ENCODE peak calls at places on chromosomes 4 and X, in four cellular contexts. O, D, G and X are unnamed samples.

GRCh38 chr4:78171482-78171881 is 114.4 kb downstream of the FRAS1 start:
- DNase-seq in O (peak; percentile 6), G (no peak), D (no peak), X (no peak)

GRCh38 chr4:166318810-166319525 is 445.9 kb downstream of the TLL1 start:
- DNase-seq in O (no peak), G (no peak), D (no peak), X (peak; percentile 0)

GRCh38 chrX:153477901-153478300 is 7.5 kb upstream of the HAUS7 start:
- DNase-seq in O (no peak), D (no peak), G (no peak), X (no peak)

GRCh38 chr4:119016636-119017035 is 119.0 kb upstream of the MYOZ2 start:
- DNase-seq in G (no peak), D (no peak), O (no peak), X (peak; percentile 93)

GRCh38 chr4:56990109-56990508 is 11.4 kb downstream of the POLR2B start:
- DNase-seq in D (no peak), G (no peak), O (no peak), X (peak; percentile 79)

GRCh38 chrX:111914398-111915092 is 38.6 kb downstream of the TRPC5OS start:
- DNase-seq in D (no peak), G (no peak), O (no peak), X (peak; percentile 55)

GRCh38 chr4:29578329-29578728 is 1141.8 kb upstream of the PCDH7 start:
- DNase-seq in G (no peak), D (no peak), O (no peak), X (no peak)

GRCh38 chr4:171532968-171533367 is 280.2 kb upstream of the GALNTL6 start:
- DNase-seq in D (no peak), O (no peak), G (no peak), X (no peak)

GRCh38 chr4:159504634-159505033 is 401.8 kb downstream of the RAPGEF2 start:
- DNase-seq in D (peak; percentile 83), O (no peak), G (no peak), X (no peak)

GRCh38 chr4:54767376-54767775 is 109.6 kb downstream of the KIT start:
- DNase-seq in D (no peak), O (no peak), G (no peak), X (no peak)

GRCh38 chrX:1140236-1140681 is 72.2 kb downstream of the CRLF2 start:
- DNase-seq in D (no peak), G (no peak), O (no peak), X (no peak)

GRCh38 chrX:8879750-8880149 is 78.6 kb upstream of the FAM9A start:
- DNase-seq in O (peak; percentile 35), D (peak; percentile 9), G (no peak), X (peak; percentile 3)

GRCh38 chr4:80495847-80496246 is 160.3 kb downstream of the CFAP299 start:
- DNase-seq in O (no peak), D (no peak), G (no peak), X (no peak)

GRCh38 chr4:27836505-27836904 is 975.9 kb downstream of the STIM2 start:
- DNase-seq in D (no peak), G (no peak), O (no peak), X (peak; percentile 27)

GRCh38 chrX:13153796-13154195 is 109.4 kb upstream of the FAM9C start:
- DNase-seq in G (no peak), O (no peak), D (no peak), X (peak; percentile 19)

GRCh38 chr4:139917896-139918295 is 236.1 kb downstream of the MAML3 start:
- DNase-seq in D (no peak), O (no peak), G (no peak), X (no peak)

GRCh38 chrX:11913001-11913400 is 155.0 kb downstream of the MSL3 start:
- DNase-seq in O (no peak), G (no peak), D (no peak), X (no peak)

GRCh38 chr4:1895489-1895888 is 24.3 kb downstream of the NSD2 start:
- DNase-seq in G (no peak), D (no peak), O (no peak), X (no peak)

GRCh38 chr4:123438031-123438430 is 41.4 kb downstream of the SPRY1 start:
- DNase-seq in O (no peak), D (no peak), G (no peak), X (no peak)

GRCh38 chrX:119069762-119070161 is 3.0 kb upstream of the CT47C1 start:
- DNase-seq in O (no peak), D (no peak), G (no peak), X (no peak)

GRCh38 chr4:20544645-20545044 is 155.6 kb upstream of the PACRGL start:
- DNase-seq in O (peak; percentile 13), G (no peak), D (peak; percentile 74), X (peak; percentile 71)

GRCh38 chrX:25084446-25084845 is 68.7 kb upstream of the ARX start:
- DNase-seq in G (no peak), D (no peak), O (no peak), X (no peak)

GRCh38 chr4:93334003-93334402 is 494.6 kb upstream of the ATOH1 start:
- DNase-seq in O (no peak), D (no peak), G (peak; percentile 45), X (peak; percentile 43)

GRCh38 chrX:31114858-31115257 is 43.0 kb upstream of the FTHL17 start:
- DNase-seq in O (no peak), G (no peak), D (no peak), X (no peak)

GRCh38 chrX:31112226-31112999 is 40.6 kb upstream of the FTHL17 start:
- DNase-seq in D (no peak), O (no peak), G (no peak), X (no peak)

DNA sequence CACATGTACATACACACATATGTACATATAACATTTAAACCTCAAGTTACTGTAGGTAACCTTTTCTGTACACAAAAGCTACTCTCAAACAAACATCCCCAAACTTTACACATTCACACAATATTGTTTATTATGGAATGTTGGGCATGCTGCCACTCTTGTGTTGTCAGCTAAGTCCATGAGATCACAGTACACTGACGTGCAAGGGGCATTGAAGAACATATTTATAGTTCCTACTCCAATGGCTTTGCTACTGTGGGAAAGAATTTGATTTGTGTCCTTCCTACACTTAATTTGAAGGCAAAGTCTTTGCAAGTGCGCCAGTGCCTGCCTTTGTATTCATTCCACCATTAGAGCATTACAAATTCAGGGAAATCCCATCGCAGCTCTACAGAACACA is 45.4 kb upstream of the FTHL17 start:
- DNase-seq in G (no peak), O (no peak), D (no peak), X (peak; percentile 1)
- H3K4me1 ChIP-seq in G (no peaks in the 10 kb centered on the region), O (no peaks in the 10 kb centered on the region), D (no peaks in the 10 kb centered on the region), X (no peaks in the 10 kb centered on the region)

GRCh38 chr4:81965911-81966310 is 407.9 kb downstream of the HNRNPD start:
- DNase-seq in D (no peak), G (no peak), O (no peak), X (no peak)
- TF ChIP-seq FOS in D (no peak), G (no peak), O (no peak), X (no peak)

GRCh38 chrX:71543316-71543715 is 10.4 kb downstream of the OGT start:
- DNase-seq in O (no peak), D (peak; percentile 80), G (no peak), X (peak; percentile 83)

GRCh38 chrX:71542825-71543224 is 9.9 kb downstream of the OGT start:
- DNase-seq in O (no peak), G (no peak), D (no peak), X (no peak)

GRCh38 chrX:71542411-71542810 is 9.5 kb downstream of the OGT start:
- DNase-seq in G (no peak), O (no peak), D (peak; percentile 30), X (peak; percentile 77)

GRCh38 chrX:71541546-71542022 is 8.7 kb downstream of the OGT start:
- DNase-seq in O (no peak), D (peak; percentile 67), G (no peak), X (peak; percentile 75)

DNA sequence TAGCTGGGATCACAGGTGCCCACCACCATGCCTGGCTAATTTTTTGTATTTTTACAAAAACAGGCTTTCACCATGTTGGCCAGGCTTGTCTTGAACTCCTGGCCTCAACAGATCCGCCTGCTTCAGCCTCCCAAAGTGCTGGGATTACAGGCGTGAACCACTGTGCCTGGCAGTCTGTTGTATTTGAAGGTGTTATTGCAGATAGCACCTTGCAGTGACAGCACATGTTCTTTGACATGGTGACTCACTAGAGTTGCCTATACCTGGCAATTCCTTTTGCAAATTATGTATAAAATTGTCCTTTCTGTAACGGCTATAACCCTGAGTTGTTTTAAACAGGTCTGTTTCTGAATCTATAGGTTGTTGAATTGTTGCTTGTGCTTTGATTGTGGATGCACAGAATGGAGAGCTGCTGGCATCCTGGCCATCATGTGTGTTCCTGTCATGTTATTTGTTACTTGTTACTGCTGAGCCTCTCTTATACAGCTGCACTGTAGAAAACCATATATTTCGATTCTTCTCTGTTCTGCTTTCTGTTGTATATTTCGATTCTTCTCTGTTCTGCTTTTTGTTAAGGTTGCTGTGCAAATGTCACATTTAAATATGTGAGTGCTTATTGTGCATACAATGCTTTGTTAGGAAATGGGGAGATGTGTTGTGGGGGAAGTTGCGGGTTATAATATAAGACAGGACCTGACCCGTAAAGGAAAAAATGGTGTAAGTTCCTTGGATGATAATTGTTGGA is 8.1 kb downstream of the OGT start:
- DNase-seq in D (no peak), O (no peak), G (no peak), X (no peak)
- H3K4me1 ChIP-seq in D (peaks cover 39% of the 10 kb centered on the region), O (peaks cover 3% of the 10 kb centered on the region), G (peaks cover 5% of the 10 kb centered on the region), X (peaks cover 2% of the 10 kb centered on the region)

DNA sequence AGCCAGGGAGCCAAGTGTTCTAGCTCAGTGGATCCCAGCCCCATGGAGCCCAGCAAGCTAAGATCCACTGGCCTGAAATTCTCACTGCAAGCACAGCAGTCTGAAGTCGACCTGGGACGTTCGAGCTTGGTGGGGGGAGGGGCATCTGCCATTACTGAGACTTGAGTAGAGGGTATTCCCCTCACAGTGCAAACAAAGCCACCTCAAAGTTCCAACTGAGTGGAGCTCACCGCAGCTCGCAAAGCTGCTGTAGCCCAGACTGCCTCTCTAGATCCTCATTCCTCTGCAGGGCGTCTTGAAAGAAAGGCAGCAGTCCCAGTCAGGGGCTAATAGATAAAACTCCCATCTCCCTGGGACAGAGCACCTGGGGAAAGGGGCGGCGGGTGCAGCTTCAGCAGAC is 226.3 kb downstream of the ZIC3 start:
- DNase-seq in G (no peak), D (no peak), O (no peak), X (no peak)
- TF ChIP-seq FOS in G (no peak), D (no peak), O (no peak), X (no peak)

GRCh38 chr4:39422247-39422646 is 15.5 kb downstream of the KLB start:
- DNase-seq in O (no peak), G (no peak), D (no peak), X (no peak)
- H3K4me1 ChIP-seq in O (no peaks in the 10 kb centered on the region), G (no peaks in the 10 kb centered on the region), D (no peaks in the 10 kb centered on the region), X (no peaks in the 10 kb centered on the region)

DNA sequence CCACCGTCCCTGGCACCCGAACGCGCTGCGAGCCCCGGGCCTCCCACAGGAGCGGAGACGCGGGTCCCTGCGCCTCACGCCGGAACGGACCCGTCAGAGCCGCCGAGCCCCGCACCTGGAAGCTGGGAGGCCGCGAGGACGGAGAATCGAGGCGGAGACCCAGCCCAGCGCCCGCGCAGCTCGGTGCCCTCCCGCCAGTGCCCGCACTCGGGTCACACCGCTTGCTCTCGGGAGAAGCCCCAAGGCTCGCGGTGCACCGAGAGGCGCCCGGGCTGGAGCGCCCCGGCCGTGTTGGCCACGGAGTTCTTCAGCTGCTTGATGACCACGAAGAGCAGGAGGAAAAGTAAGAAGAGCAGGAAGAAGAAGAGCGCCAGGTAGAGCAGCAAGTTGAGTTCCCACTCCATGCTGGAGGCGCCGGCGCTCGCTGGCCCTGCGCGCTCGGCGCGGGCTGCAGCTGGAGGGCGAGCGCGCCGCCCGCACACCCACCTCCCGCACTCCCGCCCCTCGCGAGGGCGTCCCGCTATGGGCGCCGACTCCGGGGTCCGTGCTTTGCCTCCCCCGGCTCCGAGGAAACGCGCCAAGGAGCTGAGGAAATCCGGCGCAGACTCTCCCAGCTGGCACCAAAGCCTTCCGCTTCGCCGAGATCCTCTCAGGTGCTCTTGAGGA is at the start of gene SMIM43:
- DNase-seq in O (no peak), G (no peak), D (peak; percentile 13), X (no peak)
- TF ChIP-seq FOS in O (no peak), G (no peak), D (no peak), X (no peak)